ENCODE peak calls at places on chromosomes 1 and 21, in ten cellular contexts. S is endodermal cell, H is gastrocnemius medialis, A is left ventricle myocardium inferior, I is OCI-LY7, O is PC-9, Y is upper lobe of right lung, L is kidney epithelial cell, G is GM23248, J is breast epithelium. Z is an unnamed sample.
A peak's percentile ranks its signal among the peaks of the same experiment; 100 is the strongest.

GRCh38 chr1:81375884-81376548 is 424.7 kb upstream of the ADGRL2 start:
- DNase-seq in S (no peak), H (no peak), A (no peak), I (no peak), O (no peak), Y (no peak), L (no peak), G (no peak), J (no peak), Z (no peak)

GRCh38 chr1:97507863-97508262 is 413.0 kb downstream of the DPYD start:
- DNase-seq in S (no peak), H (no peak), A (no peak), I (no peak), O (no peak), Y (no peak), L (no peak), G (peak; percentile 7), J (no peak), Z (no peak)

GRCh38 chr1:227518876-227519275 is 44.5 kb upstream of the ZNF678 start:
- DNase-seq in S (no peak), H (no peak), A (no peak), I (no peak), O (no peak), Y (no peak), L (no peak), G (no peak), J (no peak), Z (no peak)

GRCh38 chr1:73886721-73887120 is 311.3 kb downstream of the LRRIQ3 start:
- DNase-seq in S (no peak), H (no peak), A (no peak), I (no peak), O (no peak), Y (no peak), L (no peak), G (no peak), J (no peak), Z (no peak)

GRCh38 chr1:31441073-31441472 is 28.1 kb downstream of the SERINC2 start:
- DNase-seq in S (no peak), H (no peak), A (no peak), I (no peak), O (no peak), Y (peak; percentile 2), L (no peak), G (no peak), J (no peak), Z (no peak)

GRCh38 chr1:204124639-204125038 is 27.2 kb downstream of the ETNK2 start:
- DNase-seq in S (no peak), H (no peak), A (no peak), I (no peak), O (no peak), Y (no peak), L (no peak), G (no peak), J (no peak), Z (no peak)

GRCh38 chr1:155000725-155001437 is 1.7 kb upstream of the ZBTB7B start:
- DNase-seq in S (peak; percentile 98), H (peak; percentile 97), A (peak; percentile 89), I (peak; percentile 93), O (peak; percentile 98), Y (peak; percentile 98), L (no peak), G (peak; percentile 92), J (peak; percentile 99), Z (peak; percentile 61)

GRCh38 chr1:39574646-39575045 is 1.9 kb downstream of the PABPC4 start:
- DNase-seq in S (no peak), H (peak; percentile 78), A (no peak), I (no peak), O (peak; percentile 37), Y (no peak), L (no peak), G (peak; percentile 37), J (no peak), Z (no peak)

GRCh38 chr21:42518216-42518615 is 4.6 kb downstream of the SLC37A1 start:
- DNase-seq in S (peak; percentile 38), H (no peak), A (no peak), I (no peak), O (peak; percentile 84), Y (no peak), L (peak; percentile 66), G (peak; percentile 26), J (no peak), Z (peak; percentile 57)

GRCh38 chr1:173864179-173864867 is 3.5 kb downstream of the GAS5 start:
- DNase-seq in S (no peak), H (no peak), A (no peak), I (no peak), O (no peak), Y (no peak), L (no peak), G (peak; percentile 57), J (no peak), Z (no peak)

GRCh38 chr1:110055493-110056283 is 14.8 kb downstream of the ALX3 start:
- DNase-seq in S (no peak), H (no peak), A (no peak), I (no peak), O (no peak), Y (no peak), L (no peak), G (peak; percentile 71), J (no peak), Z (no peak)

GRCh38 chr1:9061252-9061948 is 8.0 kb downstream of the SLC2A5 start:
- DNase-seq in S (no peak), H (peak; percentile 62), A (no peak), I (no peak), O (no peak), Y (peak; percentile 56), L (no peak), G (peak; percentile 43), J (no peak), Z (no peak)

GRCh38 chr1:163300569-163300968 is 21.2 kb upstream of the NUF2 start:
- DNase-seq in S (no peak), H (no peak), A (no peak), I (no peak), O (no peak), Y (no peak), L (no peak), G (no peak), J (no peak), Z (no peak)

GRCh38 chr1:244053831-244054230 is 2.7 kb downstream of the ZBTB18 start:
- DNase-seq in S (no peak), H (no peak), A (no peak), I (no peak), O (no peak), Y (no peak), L (no peak), G (no peak), J (no peak), Z (no peak)

GRCh38 chr1:11198257-11198656 is 9.1 kb downstream of the ANGPTL7 start:
- DNase-seq in S (no peak), H (no peak), A (no peak), I (no peak), O (no peak), Y (no peak), L (no peak), G (no peak), J (no peak), Z (no peak)
- H3K36me3 ChIP-seq in S (peaks cover 50% of the 10 kb centered on the region), H (no peaks in the 10 kb centered on the region), A (peaks cover 93% of the 10 kb centered on the region), I (peaks cover 86% of the 10 kb centered on the region), O (no peaks in the 10 kb centered on the region), Y (peaks cover 92% of the 10 kb centered on the region), L (peaks cover 2% of the 10 kb centered on the region), G (peaks cover 56% of the 10 kb centered on the region), J (no peaks in the 10 kb centered on the region), Z (peaks cover 75% of the 10 kb centered on the region)

GRCh38 chr21:36041910-36042309 is 18.4 kb downstream of the SETD4 start:
- DNase-seq in S (no peak), H (no peak), A (no peak), I (no peak), O (no peak), Y (no peak), L (no peak), G (no peak), J (no peak), Z (no peak)
- H3K36me3 ChIP-seq in S (peaks cover 90% of the 10 kb centered on the region), H (no peaks in the 10 kb centered on the region), A (peaks cover 98% of the 10 kb centered on the region), I (peaks cover 67% of the 10 kb centered on the region), O (peaks cover 7% of the 10 kb centered on the region), Y (peaks cover 81% of the 10 kb centered on the region), L (peaks cover 1% of the 10 kb centered on the region), G (peaks cover 49% of the 10 kb centered on the region), J (peaks cover 10% of the 10 kb centered on the region), Z (peaks cover 48% of the 10 kb centered on the region)

GRCh38 chr1:160296036-160296435 is 11.1 kb upstream of the PEX19 start:
- DNase-seq in S (no peak), H (no peak), A (no peak), I (no peak), O (no peak), Y (no peak), L (no peak), G (no peak), J (no peak), Z (no peak)
- H3K36me3 ChIP-seq in S (peaks cover 97% of the 10 kb centered on the region), H (peaks cover 8% of the 10 kb centered on the region), A (peaks cover 99% of the 10 kb centered on the region), I (peaks cover 99% of the 10 kb centered on the region), O (peaks cover 48% of the 10 kb centered on the region), Y (peaks cover 99% of the 10 kb centered on the region), L (peaks cover 6% of the 10 kb centered on the region), G (peaks cover 94% of the 10 kb centered on the region), J (peaks cover 39% of the 10 kb centered on the region), Z (peaks cover 90% of the 10 kb centered on the region)

DNA sequence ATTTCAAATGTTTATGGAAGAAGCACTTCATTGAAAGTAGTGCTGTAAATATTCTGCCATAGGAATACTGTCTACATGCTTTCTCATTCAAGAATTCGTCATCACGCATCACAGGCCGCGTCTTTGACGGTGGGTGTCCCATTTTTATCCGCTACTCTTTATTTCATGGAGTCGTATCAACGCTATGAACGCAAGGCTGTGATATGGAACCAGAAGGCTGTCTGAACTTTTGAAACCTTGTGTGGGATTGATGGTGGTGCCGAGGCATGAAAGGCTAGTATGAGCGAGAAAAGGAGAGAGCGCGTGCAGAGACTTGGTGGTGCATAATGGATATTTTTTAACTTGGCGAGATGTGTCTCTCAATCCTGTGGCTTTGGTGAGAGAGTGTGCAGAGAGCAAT is 10.7 kb downstream of the TARDBP start:
- DNase-seq in S (no peak), H (no peak), A (no peak), I (no peak), O (no peak), Y (no peak), L (no peak), G (no peak), J (no peak), Z (no peak)
- H3K36me3 ChIP-seq in S (peaks cover 95% of the 10 kb centered on the region), H (peaks cover 7% of the 10 kb centered on the region), A (peaks cover 97% of the 10 kb centered on the region), I (peaks cover 99% of the 10 kb centered on the region), O (peaks cover 33% of the 10 kb centered on the region), Y (peaks cover 97% of the 10 kb centered on the region), L (peaks cover 1% of the 10 kb centered on the region), G (peaks cover 80% of the 10 kb centered on the region), J (peaks cover 5% of the 10 kb centered on the region), Z (peaks cover 82% of the 10 kb centered on the region)

DNA sequence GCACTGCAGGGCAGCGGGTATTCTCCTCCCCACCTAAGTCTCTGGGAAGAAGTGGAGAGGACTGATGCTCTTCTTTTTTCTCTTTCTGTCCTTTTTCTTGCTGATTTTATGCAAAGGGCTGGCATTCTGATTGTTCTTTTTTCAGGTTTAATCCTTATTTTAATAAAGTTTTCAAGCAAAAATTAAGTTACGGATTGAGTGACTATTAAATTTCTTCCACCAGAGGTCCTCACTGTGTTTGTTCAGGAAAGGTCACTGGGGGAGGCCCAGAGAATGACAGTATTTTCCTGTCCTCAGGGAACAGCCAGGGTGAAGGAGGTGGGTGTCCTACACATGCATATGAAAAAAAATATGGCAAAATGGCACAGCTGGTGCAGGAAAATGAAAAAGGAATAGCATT is 4.4 kb upstream of the ELF3 start:
- DNase-seq in S (peak; percentile 60), H (no peak), A (no peak), I (no peak), O (no peak), Y (no peak), L (no peak), G (peak; percentile 50), J (no peak), Z (no peak)
- H3K36me3 ChIP-seq in S (peaks cover 49% of the 10 kb centered on the region), H (no peaks in the 10 kb centered on the region), A (peaks cover 65% of the 10 kb centered on the region), I (no peaks in the 10 kb centered on the region), O (peaks cover 20% of the 10 kb centered on the region), Y (peaks cover 63% of the 10 kb centered on the region), L (no peaks in the 10 kb centered on the region), G (peaks cover 5% of the 10 kb centered on the region), J (no peaks in the 10 kb centered on the region), Z (peaks cover 56% of the 10 kb centered on the region)